ENCODE peak calls at places on chromosomes 11 and 22, in four cellular contexts. One of them, this sample, is unnamed.

GRCh38 chr11:18618341-18619025 is 15.7 kb downstream of the SPTY2D1 start:
- DNase-seq in mesendoderm: no peak
- DNase-seq in RWPE1: no peak
- DNase-seq in PC-9: no peak
- DNase-seq in this sample: no peak

GRCh38 chr22:46381142-46381541 is 45.6 kb downstream of the TRMU start:
- DNase-seq in mesendoderm: no peak
- DNase-seq in RWPE1: no peak
- DNase-seq in PC-9: peak
- DNase-seq in this sample: no peak

GRCh38 chr22:44505796-44506354 is 7.8 kb upstream of the RTL6 start:
- DNase-seq in mesendoderm: no peak
- DNase-seq in RWPE1: no peak
- DNase-seq in PC-9: no peak
- DNase-seq in this sample: no peak

GRCh38 chr11:65524010-65524746 is 705 bp upstream of the SCYL1 start:
- DNase-seq in mesendoderm: no peak
- DNase-seq in RWPE1: no peak
- DNase-seq in PC-9: no peak
- DNase-seq in this sample: no peak

GRCh38 chr11:68181719-68182451 is 31.2 kb downstream of the KMT5B start:
- DNase-seq in mesendoderm: no peak
- DNase-seq in RWPE1: no peak
- DNase-seq in PC-9: no peak
- DNase-seq in this sample: no peak

GRCh38 chr22:19152942-19153883 is 3.1 kb upstream of the GSC2 start:
- DNase-seq in mesendoderm: no peak
- DNase-seq in RWPE1: no peak
- DNase-seq in PC-9: no peak
- DNase-seq in this sample: no peak

GRCh38 chr11:65615950-65616574 is 486 bp downstream of the PCNX3 start:
- DNase-seq in mesendoderm: peak
- DNase-seq in RWPE1: no peak
- DNase-seq in PC-9: peak
- DNase-seq in this sample: no peak

GRCh38 chr11:28104984-28105383 is 3.0 kb downstream of the KIF18A start:
- DNase-seq in mesendoderm: no peak
- DNase-seq in RWPE1: no peak
- DNase-seq in PC-9: no peak
- DNase-seq in this sample: no peak

GRCh38 chr22:31574015-31574670 is 77.8 kb downstream of the SFI1 start:
- DNase-seq in mesendoderm: no peak
- DNase-seq in RWPE1: no peak
- DNase-seq in PC-9: no peak
- DNase-seq in this sample: no peak

GRCh38 chr11:46898396-46899095 is 19.8 kb downstream of the LRP4 start:
- DNase-seq in mesendoderm: no peak
- DNase-seq in RWPE1: no peak
- DNase-seq in PC-9: peak
- DNase-seq in this sample: no peak

GRCh38 chr22:27573280-27573711 is 228.3 kb downstream of the MN1 start:
- DNase-seq in mesendoderm: no peak
- DNase-seq in RWPE1: no peak
- DNase-seq in PC-9: no peak
- DNase-seq in this sample: no peak

GRCh38 chr11:63362196-63362829 is 7.3 kb upstream of the SLC22A9 start:
- DNase-seq in mesendoderm: no peak
- DNase-seq in RWPE1: no peak
- DNase-seq in PC-9: no peak
- DNase-seq in this sample: no peak

GRCh38 chr11:102120437-102120935 is 10.2 kb downstream of the YAP1 start:
- DNase-seq in mesendoderm: peak
- DNase-seq in RWPE1: no peak
- DNase-seq in PC-9: no peak
- DNase-seq in this sample: no peak

GRCh38 chr11:88292156-88292844 is 45.2 kb downstream of the CTSC start:
- DNase-seq in mesendoderm: no peak
- DNase-seq in RWPE1: peak
- DNase-seq in PC-9: peak
- DNase-seq in this sample: no peak

GRCh38 chr22:19553201-19553600 is 29.0 kb upstream of the CLDN5 start:
- DNase-seq in mesendoderm: no peak
- DNase-seq in RWPE1: no peak
- DNase-seq in PC-9: no peak
- DNase-seq in this sample: no peak

GRCh38 chr11:8060146-8060719 is 20.8 kb upstream of the TUB start:
- DNase-seq in mesendoderm: no peak
- DNase-seq in RWPE1: no peak
- DNase-seq in PC-9: no peak
- DNase-seq in this sample: no peak

GRCh38 chr22:24977370-24978230 is 25.1 kb downstream of the KIAA1671 start:
- DNase-seq in mesendoderm: peak
- DNase-seq in RWPE1: no peak
- DNase-seq in PC-9: no peak
- DNase-seq in this sample: no peak

GRCh38 chr22:49576241-49577141 is 251.2 kb downstream of the BRD1 start:
- DNase-seq in mesendoderm: no peak
- DNase-seq in RWPE1: no peak
- DNase-seq in PC-9: no peak
- DNase-seq in this sample: no peak

GRCh38 chr11:102343789-102344188 is 3.2 kb upstream of the BIRC2 start:
- DNase-seq in mesendoderm: no peak
- DNase-seq in RWPE1: no peak
- DNase-seq in PC-9: no peak
- DNase-seq in this sample: no peak

GRCh38 chr11:16028406-16028805 is 327.9 kb downstream of the SOX6 start:
- DNase-seq in mesendoderm: peak
- DNase-seq in RWPE1: no peak
- DNase-seq in PC-9: no peak
- DNase-seq in this sample: no peak

GRCh38 chr11:131511794-131512193 is 141.4 kb downstream of the NTM start:
- DNase-seq in mesendoderm: peak
- DNase-seq in RWPE1: no peak
- DNase-seq in PC-9: peak
- DNase-seq in this sample: no peak

GRCh38 chr11:118530683-118531596 is at the start of gene TMEM25:
- DNase-seq in mesendoderm: peak
- DNase-seq in RWPE1: peak
- DNase-seq in PC-9: peak
- DNase-seq in this sample: no peak

GRCh38 chr11:114098927-114099326 is 39.4 kb downstream of the ZBTB16 start:
- DNase-seq in mesendoderm: no peak
- DNase-seq in RWPE1: no peak
- DNase-seq in PC-9: no peak
- DNase-seq in this sample: no peak

GRCh38 chr22:39234867-39235687 is 9.7 kb downstream of the PDGFB start:
- DNase-seq in mesendoderm: no peak
- DNase-seq in RWPE1: peak
- DNase-seq in PC-9: peak
- DNase-seq in this sample: peak

GRCh38 chr11:86593833-86594232 is 78.6 kb downstream of the ME3 start:
- DNase-seq in mesendoderm: no peak
- DNase-seq in RWPE1: no peak
- DNase-seq in PC-9: no peak
- DNase-seq in this sample: no peak
- H3K27ac ChIP-seq in mesendoderm: no peak
- H3K27ac ChIP-seq in RWPE1: no peak
- H3K27ac ChIP-seq in PC-9: peak
- H3K27ac ChIP-seq in this sample: peak

DNA sequence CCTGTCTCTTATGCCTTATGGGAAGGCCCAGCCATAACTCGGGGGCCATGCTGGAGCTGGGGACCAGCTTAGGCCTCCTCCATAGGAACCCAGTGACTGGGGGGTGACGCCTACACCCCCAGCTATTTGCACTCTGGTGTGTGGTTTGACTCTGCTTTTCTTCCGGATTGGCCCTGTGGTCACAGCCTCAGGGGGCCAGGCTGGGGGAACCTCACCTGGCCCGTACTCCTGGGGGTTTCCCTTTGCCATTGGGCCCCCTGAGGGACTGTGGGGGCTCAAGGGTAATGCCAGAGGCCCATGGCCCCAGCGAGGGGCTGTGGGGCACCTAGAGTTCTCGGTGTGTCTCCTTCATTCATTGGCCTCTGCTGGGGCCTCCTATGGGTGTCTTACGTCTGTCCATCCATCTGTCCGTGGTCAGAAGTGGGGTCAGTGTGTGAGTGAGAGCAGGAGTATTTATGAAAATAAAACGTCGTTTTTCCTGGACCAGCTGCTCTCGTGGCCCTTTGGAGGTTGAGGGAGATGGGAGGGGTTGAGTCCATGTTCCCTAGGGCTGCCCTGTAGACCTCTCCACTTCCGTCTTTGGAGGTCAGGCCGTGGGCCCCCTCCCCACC is 6.3 kb upstream of the SH3BP1 start:
- DNase-seq in mesendoderm: no peak
- DNase-seq in RWPE1: no peak
- DNase-seq in PC-9: no peak
- DNase-seq in this sample: no peak
- H3K27ac ChIP-seq in mesendoderm: peak
- H3K27ac ChIP-seq in RWPE1: peak
- H3K27ac ChIP-seq in PC-9: no peak
- H3K27ac ChIP-seq in this sample: no peak

GRCh38 chr11:57276857-57277505 is 39.9 kb upstream of the APLNR start:
- DNase-seq in mesendoderm: no peak
- DNase-seq in RWPE1: no peak
- DNase-seq in PC-9: no peak
- DNase-seq in this sample: no peak

GRCh38 chr11:57276169-57276854 is 39.3 kb upstream of the APLNR start:
- DNase-seq in mesendoderm: no peak
- DNase-seq in RWPE1: no peak
- DNase-seq in PC-9: no peak
- DNase-seq in this sample: no peak

GRCh38 chr11:57273448-57274058 is 36.5 kb upstream of the APLNR start:
- DNase-seq in mesendoderm: no peak
- DNase-seq in RWPE1: no peak
- DNase-seq in PC-9: no peak
- DNase-seq in this sample: peak

GRCh38 chr11:57274904-57275498 is 38.0 kb upstream of the APLNR start:
- DNase-seq in mesendoderm: no peak
- DNase-seq in RWPE1: no peak
- DNase-seq in PC-9: no peak
- DNase-seq in this sample: no peak

GRCh38 chr11:57275582-57275981 is 38.5 kb upstream of the APLNR start:
- DNase-seq in mesendoderm: no peak
- DNase-seq in RWPE1: no peak
- DNase-seq in PC-9: no peak
- DNase-seq in this sample: no peak
- H3K27ac ChIP-seq in mesendoderm: no peak
- H3K27ac ChIP-seq in RWPE1: no peak
- H3K27ac ChIP-seq in PC-9: no peak
- H3K27ac ChIP-seq in this sample: no peak

GRCh38 chr22:17370766-17371181 is 1.5 kb downstream of the CECR2 start:
- DNase-seq in mesendoderm: no peak
- DNase-seq in RWPE1: no peak
- DNase-seq in PC-9: no peak
- DNase-seq in this sample: no peak

GRCh38 chr22:17368727-17369552 is at the start of gene CECR2:
- DNase-seq in mesendoderm: peak
- DNase-seq in RWPE1: no peak
- DNase-seq in PC-9: no peak
- DNase-seq in this sample: no peak

GRCh38 chr22:17371446-17371845 is 2.2 kb downstream of the CECR2 start:
- DNase-seq in mesendoderm: no peak
- DNase-seq in RWPE1: no peak
- DNase-seq in PC-9: no peak
- DNase-seq in this sample: no peak

GRCh38 chr22:17369553-17370035 is 334 bp downstream of the CECR2 start:
- DNase-seq in mesendoderm: peak
- DNase-seq in RWPE1: no peak
- DNase-seq in PC-9: no peak
- DNase-seq in this sample: no peak

GRCh38 chr22:17370036-17370765 is 941 bp downstream of the CECR2 start:
- DNase-seq in mesendoderm: no peak
- DNase-seq in RWPE1: no peak
- DNase-seq in PC-9: no peak
- DNase-seq in this sample: no peak
- H3K27ac ChIP-seq in mesendoderm: peak
- H3K27ac ChIP-seq in RWPE1: no peak
- H3K27ac ChIP-seq in PC-9: no peak
- H3K27ac ChIP-seq in this sample: no peak

DNA sequence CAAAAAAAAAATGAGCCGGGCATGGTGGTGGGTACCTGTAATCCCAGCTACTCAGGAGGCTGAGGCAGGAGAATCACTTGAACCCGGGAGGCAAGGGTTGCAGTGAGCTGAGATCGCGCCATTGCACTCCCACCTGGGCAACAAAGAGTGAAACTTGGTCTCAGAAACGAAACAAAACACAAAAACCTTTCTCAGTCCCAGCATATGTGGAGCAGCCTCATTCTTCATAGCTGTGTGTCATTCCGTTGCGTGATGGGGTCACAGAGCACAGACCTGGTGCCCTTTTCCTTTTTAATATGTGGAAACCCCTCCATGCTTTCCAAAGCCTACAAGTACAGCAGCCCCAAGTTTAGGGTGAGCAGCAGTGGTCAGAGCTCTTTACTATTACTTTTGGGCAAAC is 13.7 kb downstream of the PEX26 start:
- DNase-seq in mesendoderm: no peak
- DNase-seq in RWPE1: no peak
- DNase-seq in PC-9: no peak
- DNase-seq in this sample: no peak
- H3K27ac ChIP-seq in mesendoderm: no peak
- H3K27ac ChIP-seq in RWPE1: peak
- H3K27ac ChIP-seq in PC-9: no peak
- H3K27ac ChIP-seq in this sample: peak

GRCh38 chr22:17562906-17563870 is at the start of gene SLC25A18:
- DNase-seq in mesendoderm: peak
- DNase-seq in RWPE1: no peak
- DNase-seq in PC-9: no peak
- DNase-seq in this sample: no peak

GRCh38 chr22:17565986-17566687 is 2.8 kb downstream of the SLC25A18 start:
- DNase-seq in mesendoderm: no peak
- DNase-seq in RWPE1: no peak
- DNase-seq in PC-9: no peak
- DNase-seq in this sample: no peak

GRCh38 chr22:17569971-17570511 is 6.7 kb downstream of the SLC25A18 start:
- DNase-seq in mesendoderm: peak
- DNase-seq in RWPE1: no peak
- DNase-seq in PC-9: no peak
- DNase-seq in this sample: no peak

GRCh38 chr22:17563936-17564391 is 666 bp downstream of the SLC25A18 start:
- DNase-seq in mesendoderm: no peak
- DNase-seq in RWPE1: no peak
- DNase-seq in PC-9: no peak
- DNase-seq in this sample: no peak

GRCh38 chr22:17566776-17567175 is 3.5 kb downstream of the SLC25A18 start:
- DNase-seq in mesendoderm: no peak
- DNase-seq in RWPE1: no peak
- DNase-seq in PC-9: no peak
- DNase-seq in this sample: no peak
- H3K27ac ChIP-seq in mesendoderm: no peak
- H3K27ac ChIP-seq in RWPE1: no peak
- H3K27ac ChIP-seq in PC-9: no peak
- H3K27ac ChIP-seq in this sample: no peak

This sample was measured in epithelial cell of prostate.